ENCODE peak calls at places on chromosomes 2 and 18, in four cellular contexts. Q is tibial nerve, I is kidney, F is heart right ventricle. Z is an unnamed sample.

GRCh38 chr2:240086563-240086962 is 33.2 kb upstream of the OR6B3 start:
- DNase-seq in F (no peak), Q (no peak), I (no peak), Z (no peak)

GRCh38 chr2:167756427-167756826 is 491.0 kb downstream of the STK39 start:
- DNase-seq in I (no peak), F (no peak), Q (no peak), Z (no peak)

GRCh38 chr2:191385416-191386160 is 140.4 kb downstream of the MYO1B start:
- DNase-seq in Q (no peak), I (no peak), F (no peak), Z (no peak)

GRCh38 chr2:17506736-17507616 is 11.3 kb downstream of the RAD51AP2 start:
- DNase-seq in F (no peak), Q (no peak), I (no peak), Z (no peak)

GRCh38 chr2:41934323-41935003 is 113.4 kb upstream of the PKDCC start:
- DNase-seq in I (peak; percentile 92), F (no peak), Q (no peak), Z (no peak)

GRCh38 chr18:40355701-40356100 is 1599.3 kb upstream of the PIK3C3 start:
- DNase-seq in I (no peak), Q (no peak), F (no peak), Z (no peak)

GRCh38 chr18:29191263-29191662 is 1014.3 kb upstream of the CDH2 start:
- DNase-seq in Q (no peak), I (no peak), F (no peak), Z (no peak)

GRCh38 chr2:207528980-207529329 is 807 bp upstream of the CREB1 start:
- DNase-seq in F (no peak), I (no peak), Q (no peak), Z (no peak)

GRCh38 chr2:3492951-3493609 is 26.3 kb downstream of the ADI1 start:
- DNase-seq in Q (peak; percentile 72), F (no peak), I (no peak), Z (no peak)

GRCh38 chr2:86518498-86518897 is 44.7 kb downstream of the CHMP3 start:
- DNase-seq in Q (no peak), I (no peak), F (no peak), Z (no peak)

GRCh38 chr2:14628906-14629305 is 3.6 kb upstream of the LRATD1 start:
- DNase-seq in I (no peak), Q (no peak), F (no peak), Z (peak; percentile 72)

GRCh38 chr2:9287400-9288059 is 80.9 kb downstream of the ASAP2 start:
- DNase-seq in I (no peak), Q (no peak), F (no peak), Z (peak; percentile 91)

GRCh38 chr2:18132697-18133096 is 254.2 kb downstream of the KCNS3 start:
- DNase-seq in Q (no peak), F (no peak), I (no peak), Z (no peak)

GRCh38 chr2:222504714-222505113 is 80.4 kb downstream of the SGPP2 start:
- DNase-seq in F (no peak), Q (no peak), I (no peak), Z (no peak)

GRCh38 chr2:232541961-232542714 is 2.6 kb downstream of the CHRNG start:
- DNase-seq in I (no peak), Q (no peak), F (no peak), Z (no peak)

GRCh38 chr2:27123302-27124150 is at the start of gene ABHD1:
- DNase-seq in F (peak; percentile 82), Q (peak; percentile 41), I (peak; percentile 83), Z (no peak)

GRCh38 chr18:76384861-76385680 is 110.0 kb downstream of the ZNF516 start:
- DNase-seq in F (no peak), I (no peak), Q (no peak), Z (peak; percentile 52)

GRCh38 chr18:58183226-58183625 is 139.2 kb downstream of the NEDD4L start:
- DNase-seq in Q (no peak), I (no peak), F (no peak), Z (no peak)
- H3K4me1 ChIP-seq in Q (peaks cover 11% of the 10 kb centered on the region), I (peaks cover 33% of the 10 kb centered on the region), F (peaks cover 4% of the 10 kb centered on the region), Z (peaks cover 40% of the 10 kb centered on the region)

GRCh38 chr2:38495880-38496279 is 106.8 kb downstream of the HNRNPLL start:
- DNase-seq in I (no peak), F (no peak), Q (no peak), Z (no peak)
- H3K4me1 ChIP-seq in I (no peaks in the 10 kb centered on the region), F (peaks cover 35% of the 10 kb centered on the region), Q (peaks cover 24% of the 10 kb centered on the region), Z (no peaks in the 10 kb centered on the region)

GRCh38 chr2:221345516-221345915 is 226.6 kb downstream of the EPHA4 start:
- DNase-seq in F (no peak), I (no peak), Q (no peak), Z (no peak)
- H3K4me1 ChIP-seq in F (no peaks in the 10 kb centered on the region), I (no peaks in the 10 kb centered on the region), Q (no peaks in the 10 kb centered on the region), Z (no peaks in the 10 kb centered on the region)

DNA sequence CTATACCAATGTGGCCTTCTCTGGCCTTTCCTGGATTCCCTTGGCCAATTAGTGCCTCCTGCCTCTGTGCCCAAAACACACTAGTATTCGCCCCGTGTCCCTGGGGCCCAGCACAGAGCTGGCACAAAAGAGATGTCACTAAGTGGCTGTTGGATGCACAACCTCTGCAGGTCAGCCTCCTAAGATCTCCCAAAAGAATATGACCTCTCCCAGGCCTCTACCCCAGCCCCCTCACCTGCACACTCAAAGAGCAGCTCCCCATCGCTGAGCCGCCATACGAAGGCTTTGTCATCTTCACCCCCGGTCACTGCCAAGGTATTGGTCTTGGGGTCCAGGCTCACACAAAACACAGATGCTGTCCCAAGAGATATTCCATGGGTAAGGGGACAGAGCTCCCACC is 2.7 kb downstream of the AAMP start:
- DNase-seq in Q (no peak), I (peak; percentile 68), F (no peak), Z (no peak)
- H3K4me1 ChIP-seq in Q (peaks cover 59% of the 10 kb centered on the region), I (peaks cover 8% of the 10 kb centered on the region), F (peaks cover 42% of the 10 kb centered on the region), Z (peaks cover 10% of the 10 kb centered on the region)

DNA sequence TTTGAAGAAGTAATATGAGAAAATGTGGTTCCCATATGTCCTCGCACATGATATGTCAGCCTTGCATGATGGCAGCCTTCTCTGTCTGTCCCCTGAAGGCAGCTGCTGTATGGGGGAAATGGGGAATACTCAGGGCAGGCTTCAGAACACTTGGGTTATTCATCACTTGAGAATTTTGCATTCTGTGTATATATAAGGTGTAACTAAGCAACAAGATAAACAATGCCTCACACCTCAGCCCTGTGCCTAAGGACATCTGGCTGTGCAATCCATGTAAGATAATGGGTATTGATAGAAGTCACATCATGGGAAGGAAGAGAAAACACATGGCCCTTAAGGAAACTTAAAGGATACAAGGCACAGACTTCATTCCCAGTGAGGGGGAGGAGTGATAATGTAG is 52.4 kb downstream of the RAB27B start:
- DNase-seq in I (no peak), F (no peak), Q (no peak), Z (no peak)
- H3K4me1 ChIP-seq in I (no peaks in the 10 kb centered on the region), F (no peaks in the 10 kb centered on the region), Q (no peaks in the 10 kb centered on the region), Z (peaks cover 10% of the 10 kb centered on the region)

GRCh38 chr2:64649626-64650025 is 4.1 kb downstream of the SERTAD2 start:
- DNase-seq in I (peak; percentile 86), Q (no peak), F (peak; percentile 29), Z (no peak)

GRCh38 chr2:64650722-64651338 is 2.9 kb downstream of the SERTAD2 start:
- DNase-seq in I (no peak), Q (no peak), F (no peak), Z (no peak)

GRCh38 chr2:64651590-64651989 is 2.1 kb downstream of the SERTAD2 start:
- DNase-seq in I (no peak), Q (no peak), F (no peak), Z (no peak)

GRCh38 chr2:64650257-64650656 is 3.5 kb downstream of the SERTAD2 start:
- DNase-seq in F (no peak), I (no peak), Q (no peak), Z (no peak)

DNA sequence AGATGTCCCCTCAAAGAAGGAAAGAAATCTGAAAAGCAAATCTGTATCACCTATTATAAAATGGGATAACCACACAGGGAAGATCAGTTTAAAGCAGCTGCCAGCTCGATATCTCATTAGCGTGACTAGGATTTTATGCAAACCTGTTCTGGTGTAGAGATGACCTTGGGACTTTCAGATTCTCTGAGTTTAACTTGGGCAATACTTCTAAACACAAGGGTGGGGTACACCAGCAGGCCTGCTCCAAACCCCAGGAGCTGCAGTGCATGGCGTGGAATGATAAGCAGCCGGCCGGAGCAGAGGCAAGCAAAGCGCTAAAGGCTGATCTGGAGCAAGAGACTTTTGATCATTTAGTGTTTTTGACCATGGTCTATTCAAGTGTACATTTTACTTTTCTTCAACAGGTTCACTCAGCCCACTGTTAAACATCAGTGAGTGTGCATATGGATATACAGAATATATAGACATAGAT is 4.7 kb downstream of the SERTAD2 start:
- DNase-seq in I (no peak), Q (no peak), F (no peak), Z (no peak)
- H3K4me1 ChIP-seq in I (peaks cover 35% of the 10 kb centered on the region), Q (peaks cover 75% of the 10 kb centered on the region), F (peaks cover 65% of the 10 kb centered on the region), Z (peaks cover 38% of the 10 kb centered on the region)

GRCh38 chr2:24540011-24540477 is 49.0 kb downstream of the NCOA1 start:
- DNase-seq in I (no peak), F (no peak), Q (no peak), Z (no peak)
- H3K4me1 ChIP-seq in I (no peaks in the 10 kb centered on the region), F (peaks cover 6% of the 10 kb centered on the region), Q (peaks cover 7% of the 10 kb centered on the region), Z (no peaks in the 10 kb centered on the region)

Z was measured in RWPE2.